ENCODE peak calls at places on chromosomes 11 and 22, in six cellular contexts. T is psoas muscle; J is suprapubic skin; D is transverse colon; C is CD8-positive, alpha-beta T cell; X is mucosa of descending colon. M is an unnamed sample. For H3K36me3, the result is how much of the 10 kb centered on the place peaks cover.

GRCh38 chr22:40247976-40248375 is 70.3 kb downstream of the TNRC6B start:
- DNase-seq in C (peak), X (peak), J (no peak), D (peak), T (no peak), M (no peak)

GRCh38 chr22:38262051-38262795 is 10.6 kb downstream of the TMEM184B start:
- DNase-seq in D (peak), C (peak), X (peak), T (peak), J (no peak), M (no peak)

GRCh38 chr22:49788492-49788891 is 39.2 kb downstream of the BRD1 start:
- DNase-seq in C (no peak), J (no peak), T (peak), X (peak), D (peak), M (no peak)

GRCh38 chr11:67301313-67301921 is 1.9 kb upstream of the SSH3 start:
- DNase-seq in D (peak), C (peak), T (no peak), J (peak), X (peak), M (no peak)

GRCh38 chr11:77101043-77101537 is 1.6 kb upstream of the OMP start:
- DNase-seq in T (no peak), X (no peak), C (no peak), D (no peak), J (no peak), M (no peak)

GRCh38 chr11:130141561-130142341 is 17.8 kb upstream of the ST14 start:
- DNase-seq in X (no peak), T (no peak), C (no peak), D (no peak), J (no peak), M (no peak)

GRCh38 chr22:37735054-37735453 is 38.2 kb downstream of the TRIOBP start:
- DNase-seq in D (no peak), X (no peak), J (no peak), T (peak), C (no peak), M (no peak)

GRCh38 chr11:65637794-65638317 is at the start of gene SIPA1:
- DNase-seq in X (peak), T (peak), D (peak), C (peak), J (no peak), M (peak)

GRCh38 chr11:111417011-111417765 is 38.1 kb upstream of the POU2AF1 start:
- DNase-seq in X (no peak), J (no peak), T (no peak), D (no peak), C (no peak), M (no peak)

GRCh38 chr11:3835752-3836151 is 5.0 kb downstream of the RHOG start:
- DNase-seq in T (no peak), D (no peak), J (no peak), C (no peak), X (no peak), M (no peak)

GRCh38 chr11:3836903-3837302 is 3.9 kb downstream of the RHOG start:
- DNase-seq in T (peak), X (peak), J (no peak), C (peak), D (peak), M (no peak)

GRCh38 chr11:3834349-3835099 is 6.2 kb downstream of the RHOG start:
- DNase-seq in J (no peak), C (no peak), X (peak), D (peak), T (peak), M (no peak)

GRCh38 chr11:3833461-3833860 is 7.3 kb downstream of the RHOG start:
- DNase-seq in X (no peak), C (no peak), D (no peak), T (no peak), J (no peak), M (no peak)

DNA sequence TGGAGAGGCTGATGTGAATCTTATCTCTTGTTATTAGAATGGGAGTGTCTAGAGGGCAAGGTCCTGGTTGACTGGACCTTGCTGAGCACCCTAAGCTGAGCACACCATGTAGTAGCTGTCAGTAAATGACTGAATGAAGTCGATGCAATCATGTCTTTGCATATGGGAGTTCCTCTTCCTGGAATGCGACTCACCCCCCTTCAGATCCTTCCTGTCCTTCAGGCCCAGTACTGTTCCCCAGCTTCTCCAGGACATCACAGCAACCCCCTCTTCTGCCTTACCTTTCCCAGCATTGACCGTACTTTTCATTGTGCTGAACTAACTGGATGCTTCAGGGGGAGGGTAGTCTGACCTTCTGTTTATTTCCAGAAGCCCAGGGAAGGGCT is 5.7 kb downstream of the RHOG start:
- DNase-seq in D (peak), X (no peak), J (no peak), T (no peak), C (no peak), M (no peak)
- H3K4me3 ChIP-seq in D (no peak), X (no peak), J (no peak), T (peak), C (peak), M (no peak)

DNA sequence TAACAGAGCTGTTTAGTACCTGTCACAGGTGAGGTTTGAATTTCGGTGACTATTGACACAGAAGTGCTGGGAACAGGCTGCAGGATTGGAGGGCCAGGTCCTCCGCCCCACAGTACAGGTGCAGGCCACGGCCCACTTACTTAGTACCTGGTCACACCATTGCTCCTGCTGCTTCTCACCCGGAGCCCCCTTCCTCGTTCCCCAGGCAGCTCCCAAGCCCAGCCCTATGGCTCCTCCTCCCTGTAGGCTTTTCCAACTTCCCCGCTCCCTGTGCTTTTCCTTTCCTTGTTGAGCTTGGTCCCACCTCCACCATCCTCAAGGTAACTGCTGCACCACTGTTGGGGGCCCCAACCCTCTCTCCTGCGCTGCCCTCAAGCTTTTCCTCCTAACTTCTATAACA is 27.9 kb upstream of the ANO1 start:
- DNase-seq in J (no peak), X (no peak), D (no peak), T (no peak), C (no peak), M (no peak)
- TF ChIP-seq CTCF in J (no peak), X (no peak), D (no peak), T (no peak), C (no peak), M (no peak)

GRCh38 chr11:72755794-72756285 is 3.6 kb upstream of the ARAP1 start:
- DNase-seq in D (no peak), C (no peak), X (no peak), T (no peak), J (no peak), M (no peak)

GRCh38 chr11:72760543-72761400 is 8.6 kb upstream of the ARAP1 start:
- DNase-seq in T (no peak), X (no peak), J (no peak), D (no peak), C (no peak), M (no peak)

GRCh38 chr11:72759468-72759867 is 7.3 kb upstream of the ARAP1 start:
- DNase-seq in J (no peak), C (no peak), D (no peak), T (no peak), X (no peak), M (no peak)

GRCh38 chr11:72758690-72759389 is 6.6 kb upstream of the ARAP1 start:
- DNase-seq in J (no peak), C (no peak), D (no peak), T (no peak), X (no peak), M (no peak)

DNA sequence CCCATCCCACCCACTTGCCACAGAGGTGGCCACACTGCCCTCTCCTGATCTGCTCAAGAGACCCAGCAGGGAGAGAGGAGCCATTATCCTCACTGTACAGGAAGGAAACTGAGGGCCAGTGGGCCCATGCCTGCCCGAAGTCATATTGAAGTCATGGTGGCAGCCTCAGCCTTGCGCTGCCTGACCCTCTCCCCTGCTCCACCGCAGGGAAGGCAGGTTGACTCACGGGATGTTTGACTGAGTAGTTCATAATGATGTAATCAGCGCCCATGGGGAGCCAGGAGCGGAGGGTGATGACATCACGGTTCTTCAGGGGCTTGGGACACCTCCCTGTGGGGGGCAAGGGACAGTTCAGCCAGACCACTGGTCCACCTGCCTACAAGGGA is 6.1 kb upstream of the ARAP1 start:
- DNase-seq in C (no peak), J (no peak), T (no peak), D (no peak), X (no peak), M (no peak)
- H3K36me3 ChIP-seq in C (under half), J (under half), T (under half), D (under half), X (under half), M (under half)

DNA sequence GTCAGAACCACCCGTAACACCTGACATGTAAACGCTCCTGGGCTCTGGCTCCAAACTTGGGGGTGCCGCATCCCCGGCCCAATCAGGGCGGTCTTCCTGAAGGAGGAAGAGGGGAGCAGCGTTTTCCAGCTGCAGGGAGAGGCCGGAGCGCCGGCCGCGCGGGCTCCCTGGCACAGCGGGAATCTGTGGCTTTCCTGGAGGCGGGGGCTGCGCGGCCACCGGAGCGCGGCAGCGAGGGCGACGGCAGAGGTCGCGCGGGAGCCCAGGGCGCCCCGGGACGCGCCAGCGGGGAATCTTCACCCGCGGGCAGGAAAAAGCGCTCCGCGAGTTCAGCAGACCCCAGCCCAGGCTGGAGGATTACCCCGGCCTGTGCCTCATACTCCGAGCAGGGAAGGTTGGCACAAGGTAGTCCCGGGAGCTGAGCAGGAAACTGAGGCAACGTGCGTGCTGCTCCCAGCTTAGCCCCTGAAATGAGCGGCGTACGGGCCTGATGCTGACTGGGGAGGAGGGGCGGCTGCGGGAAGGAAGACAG is 600 bp upstream of the ESAM start:
- DNase-seq in J (no peak), X (peak), C (no peak), D (peak), T (no peak), M (no peak)
- H3K4me3 ChIP-seq in J (peak), X (peak), C (peak), D (peak), T (peak), M (peak)